ENCODE peak calls at places on chromosomes 7 and 10, in eight cellular contexts. U is hepatocyte; S is cerebellar cortex; Y is stimulated activated CD4-positive, alpha-beta T cell treated with anti-CD3 and anti-CD28 coated beads, Interleukin-1b, Interleukin-23, amount 100 ng/mL, for 4 hours; K is sciatic nerve; V is KG1; J is LHCN-M2; M is SW480. Z is an unnamed sample.
A peak's percentile ranks its signal among the peaks of the same experiment; 100 is the strongest.

GRCh38 chr7:2738110-2738509 is 50.1 kb downstream of the AMZ1 start:
- DNase-seq in J (no peak), U (no peak), M (no peak), Y (no peak), V (peak; percentile 36), K (peak; percentile 64), S (peak; percentile 91), Z (no peak)

GRCh38 chr7:112398534-112398933 is 51.7 kb upstream of the IFRD1 start:
- DNase-seq in J (no peak), V (no peak), Y (no peak), M (no peak), U (no peak), S (no peak), K (no peak), Z (no peak)

GRCh38 chr10:67077376-67077775 is 151.5 kb downstream of the LRRTM3 start:
- DNase-seq in U (peak; percentile 8), S (no peak), K (no peak), M (no peak), Y (no peak), V (no peak), J (no peak), Z (no peak)

GRCh38 chr10:90930070-90930837 is 9.4 kb upstream of the ANKRD1 start:
- DNase-seq in U (peak; percentile 57), Y (no peak), S (no peak), K (no peak), J (peak; percentile 88), M (peak; percentile 65), V (no peak), Z (peak; percentile 86)

GRCh38 chr7:129271500-129272355 is 46.9 kb downstream of the AHCYL2 start:
- DNase-seq in V (no peak), S (peak; percentile 52), M (peak; percentile 50), K (no peak), Y (peak; percentile 66), J (peak; percentile 70), U (peak; percentile 58), Z (peak; percentile 64)

GRCh38 chr10:11036424-11037011 is 18.8 kb downstream of the CELF2 start:
- DNase-seq in U (peak; percentile 70), K (peak; percentile 74), V (no peak), J (peak; percentile 61), Y (no peak), M (peak; percentile 55), S (peak; percentile 51), Z (peak; percentile 11)

GRCh38 chr10:62788861-62789467 is 15.6 kb upstream of the ADO start:
- DNase-seq in V (no peak), S (no peak), Y (no peak), K (no peak), M (no peak), U (no peak), J (peak; percentile 45), Z (peak; percentile 26)

GRCh38 chr10:106251573-106251972 is 912.9 kb downstream of the SORCS1 start:
- DNase-seq in M (no peak), U (no peak), S (no peak), V (no peak), K (no peak), J (no peak), Y (no peak), Z (no peak)

GRCh38 chr7:65397730-65398142 is 24.1 kb downstream of the ZNF92 start:
- DNase-seq in Y (no peak), K (no peak), J (peak; percentile 9), V (no peak), M (no peak), U (peak; percentile 55), S (no peak), Z (peak; percentile 86)

GRCh38 chr10:66836057-66836456 is 89.8 kb upstream of the LRRTM3 start:
- DNase-seq in M (no peak), K (no peak), U (peak; percentile 65), V (no peak), S (no peak), J (peak; percentile 77), Y (no peak), Z (no peak)

GRCh38 chr10:94439275-94439861 is 37.0 kb downstream of the TBC1D12 start:
- DNase-seq in Y (no peak), M (no peak), K (no peak), U (no peak), J (peak; percentile 34), V (no peak), S (peak; percentile 16), Z (no peak)

GRCh38 chr7:108149908-108150307 is 19.7 kb upstream of the LAMB4 start:
- DNase-seq in Y (no peak), S (no peak), J (no peak), U (no peak), M (no peak), V (no peak), K (no peak), Z (no peak)

GRCh38 chr7:17661982-17662585 is 278.2 kb downstream of the SNX13 start:
- DNase-seq in M (peak; percentile 90), J (peak; percentile 42), K (no peak), Y (no peak), S (no peak), U (no peak), V (no peak), Z (no peak)

GRCh38 chr10:8053446-8054242 is 844 bp upstream of the GATA3 start:
- DNase-seq in J (peak; percentile 68), V (peak; percentile 83), U (peak; percentile 95), M (peak; percentile 84), K (peak; percentile 79), Y (peak; percentile 96), S (peak; percentile 54), Z (no peak)

GRCh38 chr10:79229830-79230562 is 117.3 kb upstream of the PPIF start:
- DNase-seq in U (peak; percentile 70), M (no peak), S (no peak), V (no peak), J (no peak), Y (no peak), K (no peak), Z (no peak)

GRCh38 chr10:26481914-26482550 is 43.9 kb downstream of the APBB1IP start:
- DNase-seq in M (no peak), V (peak; percentile 60), Y (no peak), S (no peak), U (no peak), K (no peak), J (no peak), Z (no peak)

GRCh38 chr7:142452791-142453190 is 194.9 kb upstream of the PRSS58 start:
- DNase-seq in V (no peak), S (no peak), U (no peak), K (no peak), Y (no peak), J (no peak), M (no peak), Z (no peak)

GRCh38 chr10:114726820-114727271 is 68.8 kb upstream of the ABLIM1 start:
- DNase-seq in S (no peak), M (no peak), V (no peak), U (no peak), Y (no peak), K (no peak), J (no peak), Z (no peak)

GRCh38 chr10:71351628-71352319 is 32.7 kb downstream of the SLC29A3 start:
- DNase-seq in U (no peak), M (no peak), K (no peak), Y (no peak), S (peak; percentile 88), J (no peak), V (no peak), Z (no peak)

GRCh38 chr7:107580716-107581383 is 804 bp downstream of the BCAP29 start:
- DNase-seq in K (no peak), U (no peak), J (no peak), V (no peak), S (no peak), M (no peak), Y (no peak), Z (no peak)

GRCh38 chr10:90197766-90198165 is 496.4 kb downstream of the KIF20B start:
- DNase-seq in J (no peak), M (no peak), Y (no peak), U (no peak), V (no peak), K (no peak), S (no peak), Z (no peak)

GRCh38 chr7:66871076-66871475 is 49.9 kb upstream of the TMEM248 start:
- DNase-seq in Y (no peak), M (no peak), V (no peak), S (no peak), J (no peak), K (no peak), U (no peak), Z (no peak)

GRCh38 chr7:148045521-148045920 is 545.0 kb upstream of the C7orf33 start:
- DNase-seq in K (no peak), Y (no peak), J (no peak), M (no peak), U (no peak), S (no peak), V (no peak), Z (no peak)

GRCh38 chr10:43312612-43313011 is 45.7 kb upstream of the RASGEF1A start:
- DNase-seq in M (no peak), V (no peak), J (no peak), S (no peak), U (no peak), K (peak; percentile 21), Y (no peak), Z (no peak)

GRCh38 chr10:130998642-130999041 is 312.9 kb downstream of the TCERG1L start:
- DNase-seq in Y (no peak), K (no peak), J (no peak), S (no peak), U (no peak), M (no peak), V (no peak), Z (no peak)

Z was measured in HepG2.